ENCODE peak calls at places on chromosomes 16 and 17, in eight cellular contexts. U is lung, G is iris pigment epithelial cell, P is neural progenitor cell, H is HuH-7.5, D is NCI-H446, Z is kidney epithelial cell, B is PC-3. Q is an unnamed sample.

GRCh38 chr17:10772425-10773380 is 31.2 kb downstream of the TMEM238L start:
- DNase-seq in G (peak; percentile 24), H (no peak), D (peak; percentile 23), P (peak; percentile 82), B (peak; percentile 83), U (no peak), Z (no peak), Q (no peak)

GRCh38 chr17:2950846-2951245 is 112.6 kb downstream of the OR1D5 start:
- DNase-seq in D (no peak), H (no peak), P (no peak), B (no peak), Z (no peak), U (no peak), G (no peak), Q (no peak)

GRCh38 chr17:42843358-42843934 is 934 bp upstream of the AOC2 start:
- DNase-seq in Z (no peak), D (peak; percentile 11), G (peak; percentile 74), U (no peak), B (peak; percentile 63), P (peak; percentile 72), H (peak; percentile 80), Q (peak; percentile 40)

GRCh38 chr16:77603656-77604055 is 118.7 kb upstream of the NUDT7 start:
- DNase-seq in Z (no peak), B (no peak), P (no peak), G (no peak), U (no peak), H (no peak), D (no peak), Q (no peak)

GRCh38 chr17:38415250-38416194 is 12.7 kb upstream of the ARHGAP23 start:
- DNase-seq in B (peak; percentile 5), U (peak; percentile 69), D (peak; percentile 74), H (peak; percentile 65), Z (no peak), G (peak; percentile 45), P (peak; percentile 61), Q (no peak)

GRCh38 chr17:43719578-43719977 is 39.0 kb downstream of the SOST start:
- DNase-seq in H (no peak), Z (no peak), G (no peak), P (no peak), D (no peak), B (no peak), U (no peak), Q (peak; percentile 27)

GRCh38 chr17:45218895-45219661 is 2.6 kb upstream of the FMNL1 start:
- DNase-seq in G (peak; percentile 74), U (peak; percentile 89), H (peak; percentile 83), B (peak; percentile 92), Z (no peak), P (peak; percentile 86), D (peak; percentile 84), Q (peak; percentile 50)

GRCh38 chr16:22189473-22190168 is 16.5 kb upstream of the EEF2K start:
- DNase-seq in Z (no peak), D (no peak), G (peak; percentile 36), P (no peak), H (no peak), B (peak; percentile 41), U (no peak), Q (peak; percentile 51)

GRCh38 chr17:29615048-29615385 is 7.7 kb downstream of the CORO6 start:
- DNase-seq in Z (no peak), P (peak; percentile 37), D (no peak), H (peak; percentile 68), B (no peak), U (no peak), G (peak; percentile 40), Q (peak; percentile 72)

GRCh38 chr17:2335726-2336214 is 487 bp downstream of the TSR1 start:
- DNase-seq in U (no peak), Z (no peak), P (peak; percentile 36), D (no peak), H (peak; percentile 18), B (no peak), G (no peak), Q (no peak)

GRCh38 chr16:17423195-17423594 is 47.6 kb downstream of the XYLT1 start:
- DNase-seq in B (no peak), U (no peak), H (no peak), G (no peak), P (peak; percentile 63), D (no peak), Z (no peak), Q (no peak)